ENCODE peak calls at places on chromosomes 6 and 20, in six cellular contexts. T is ovary; Y is stimulated activated CD4-positive, alpha-beta T cell treated with anti-CD3 and anti-CD28 coated beads, Interleukin-4, amount 100 ng/mL, for 24 hours; X is GM10248; V is RWPE1; J is effector memory CD8-positive, alpha-beta T cell. N is an unnamed sample.

GRCh38 chr6:43940393-43941087 is 170.5 kb downstream of the VEGFA start:
- DNase-seq in T (no peak), Y (no peak), X (no peak), V (no peak), J (no peak), N (no peak)

GRCh38 chr6:167238169-167238693 is 52.9 kb upstream of the UNC93A start:
- DNase-seq in T (peak), Y (no peak), X (no peak), V (no peak), J (no peak), N (no peak)

GRCh38 chr20:9200620-9201019 is 131.7 kb downstream of the PLCB4 start:
- DNase-seq in T (no peak), Y (no peak), X (no peak), V (peak), J (no peak), N (peak)

GRCh38 chr6:108730556-108731228 is 117.5 kb upstream of the ARMC2 start:
- DNase-seq in T (no peak), Y (no peak), X (no peak), V (no peak), J (no peak), N (no peak)

GRCh38 chr6:20211037-20211940 is 980 bp downstream of the MBOAT1 start:
- DNase-seq in T (no peak), Y (no peak), X (peak), V (peak), J (no peak), N (no peak)

GRCh38 chr6:154403803-154404202 is 47.2 kb upstream of the IPCEF1 start:
- DNase-seq in T (peak), Y (no peak), X (no peak), V (no peak), J (no peak), N (peak)

GRCh38 chr6:46688117-46688965 is 656 bp downstream of the TDRD6 start:
- DNase-seq in T (peak), Y (no peak), X (no peak), V (no peak), J (no peak), N (no peak)

GRCh38 chr20:3209023-3209945 is at the start of gene ITPA:
- DNase-seq in T (peak), Y (peak), X (peak), V (no peak), J (peak), N (peak)

GRCh38 chr6:25652007-25652515 is at the start of gene SCGN:
- DNase-seq in T (peak), Y (peak), X (peak), V (peak), J (no peak), N (peak)

GRCh38 chr6:15503346-15503680 is 159.5 kb downstream of the DTNBP1 start:
- DNase-seq in T (no peak), Y (no peak), X (no peak), V (no peak), J (no peak), N (no peak)

GRCh38 chr20:24305366-24305765 is 164.1 kb upstream of the SYNDIG1 start:
- DNase-seq in T (no peak), Y (no peak), X (no peak), V (no peak), J (no peak), N (no peak)

GRCh38 chr6:27651371-27651732 is 178.4 kb upstream of the ZNF184 start:
- DNase-seq in T (no peak), Y (no peak), X (no peak), V (no peak), J (no peak), N (no peak)